ENCODE peak calls at places on chromosome 3, in four cellular contexts. S is fibroblast of lung, E is coronary artery, H is spleen. Y is an unnamed sample.

GRCh38 chr3:20043398-20043797 is 3.2 kb downstream of the KAT2B start:
- DNase-seq in E (no peak), S (peak; percentile 61), H (peak; percentile 90), Y (peak; percentile 57)

GRCh38 chr3:29144361-29144760 is 136.5 kb upstream of the RBMS3 start:
- DNase-seq in S (no peak), E (no peak), H (no peak), Y (no peak)

GRCh38 chr3:46082849-46083248 is 55.6 kb upstream of the XCR1 start:
- DNase-seq in E (no peak), H (no peak), S (no peak), Y (no peak)

GRCh38 chr3:70833510-70833835 is 521.0 kb upstream of the MDFIC2 start:
- DNase-seq in E (no peak), S (no peak), H (no peak), Y (no peak)

GRCh38 chr3:171165499-171165921 is 139.0 kb upstream of the SLC2A2 start:
- DNase-seq in S (no peak), E (no peak), H (no peak), Y (no peak)

GRCh38 chr3:110293660-110294059 is 778.0 kb upstream of the NECTIN3 start:
- DNase-seq in H (no peak), E (no peak), S (no peak), Y (no peak)

GRCh38 chr3:107794664-107795443 is 272.1 kb downstream of the BBX start:
- DNase-seq in E (no peak), S (peak; percentile 22), H (no peak), Y (peak; percentile 30)

GRCh38 chr3:149949181-149949580 is 21.5 kb downstream of the PFN2 start:
- DNase-seq in H (no peak), E (no peak), S (no peak), Y (no peak)

GRCh38 chr3:118089563-118089962 is 945.1 kb downstream of the IGSF11 start:
- DNase-seq in E (no peak), H (no peak), S (peak; percentile 47), Y (no peak)

DNA sequence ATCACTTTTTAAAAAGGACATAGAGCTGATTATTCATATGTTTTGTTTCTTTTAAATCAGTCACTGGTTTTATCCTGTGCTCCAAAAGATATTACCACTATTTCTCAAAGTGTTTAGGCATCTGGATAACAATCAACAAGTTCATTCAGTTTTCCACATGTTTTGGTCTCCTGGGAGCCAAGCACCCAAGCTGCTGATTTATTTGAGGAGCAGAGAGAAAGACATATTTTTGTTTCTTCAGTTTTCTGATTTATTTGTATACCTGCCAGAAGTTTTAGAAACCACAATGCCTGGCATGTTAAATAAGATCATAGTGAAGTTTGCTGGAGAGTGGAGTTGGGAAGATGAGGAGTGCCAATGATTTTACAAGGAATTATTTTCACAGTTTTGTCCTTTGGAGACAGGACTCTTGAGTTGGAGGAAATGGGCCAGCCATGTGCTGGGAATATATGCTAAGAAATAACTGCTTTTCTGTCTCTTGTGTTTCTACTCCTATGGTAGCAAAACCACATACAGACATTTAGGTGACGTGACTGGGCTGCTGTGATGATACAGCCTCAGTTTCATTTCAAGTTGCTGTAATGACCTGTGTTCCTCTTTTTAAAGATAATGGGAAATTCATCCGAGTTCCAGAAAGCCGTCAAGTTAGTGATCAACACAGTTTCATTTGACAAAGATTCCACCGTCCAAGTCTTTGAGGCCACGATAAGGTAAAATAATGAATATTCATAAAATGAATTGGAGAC is 11.7 kb downstream of the EDEM1 start:
- DNase-seq in H (no peak), E (no peak), S (no peak), Y (no peak)
- TF ChIP-seq CTCF in H (no peak), E (no peak), S (no peak), Y (no peak)

GRCh38 chr3:175651716-175652115 is 792.6 kb downstream of the NAALADL2 start:
- DNase-seq in S (peak; percentile 55), H (no peak), E (no peak), Y (peak; percentile 19)
- H3K4me3 ChIP-seq in S (no peak overlapping the region), H (no peak overlapping the region), E (peak overlapping the region; percentile 41), Y (peak overlapping the region; percentile 9)

GRCh38 chr3:65894679-65895078 is 144.0 kb downstream of the MAGI1 start:
- DNase-seq in H (no peak), S (peak; percentile 74), E (no peak), Y (peak; percentile 61)

GRCh38 chr3:65894126-65894525 is 144.6 kb downstream of the MAGI1 start:
- DNase-seq in E (no peak), S (no peak), H (no peak), Y (no peak)

GRCh38 chr3:65896321-65896720 is 142.4 kb downstream of the MAGI1 start:
- DNase-seq in S (no peak), E (no peak), H (no peak), Y (no peak)

GRCh38 chr3:65895084-65895483 is 143.6 kb downstream of the MAGI1 start:
- DNase-seq in S (no peak), E (no peak), H (no peak), Y (no peak)

GRCh38 chr3:65893631-65894030 is 145.1 kb downstream of the MAGI1 start:
- DNase-seq in H (no peak), E (no peak), S (no peak), Y (no peak)
- TF ChIP-seq CTCF in H (no peak), E (no peak), S (no peak), Y (no peak)

DNA sequence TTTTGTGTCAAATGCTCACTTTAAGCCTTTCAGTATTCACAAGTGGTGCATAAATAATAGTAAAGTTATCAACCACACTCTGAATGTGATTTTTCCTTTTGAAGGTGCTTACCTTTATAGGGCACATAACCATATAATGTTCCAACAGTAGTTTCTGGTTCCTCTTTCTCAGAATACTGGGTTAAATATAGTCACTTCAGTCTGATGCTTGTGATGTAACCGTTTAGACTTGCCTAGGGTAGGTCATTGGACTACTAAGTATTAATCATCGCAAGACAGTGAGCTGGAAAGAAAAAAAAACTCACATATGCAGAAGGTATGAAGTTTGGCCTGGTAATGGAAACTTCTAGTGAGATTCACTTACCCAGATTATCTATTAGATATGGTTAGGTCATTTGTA is 1.9 kb downstream of the KBTBD8 start:
- DNase-seq in S (peak; percentile 37), H (no peak), E (no peak), Y (peak; percentile 88)
- H3K4me3 ChIP-seq in S (no peak overlapping the region), H (peak overlapping the region; percentile 98), E (no peak overlapping the region), Y (no peak overlapping the region)